ENCODE peak calls at places on chromosome 11, in eight cellular contexts. One of them, this sample, is unnamed.

GRCh38 chr11:119307974-119308373 is 9.0 kb downstream of the MCAM start:
- DNase-seq in cardiac fibroblast: no peak
- DNase-seq in coronary artery: no peak
- DNase-seq in dorsolateral prefrontal cortex: no peak
- DNase-seq in AG04450: no peak
- DNase-seq in endothelial cell: no peak
- DNase-seq in HFF-Myc: no peak
- DNase-seq in cardiac muscle cell: no peak
- DNase-seq in this sample: no peak

GRCh38 chr11:27211370-27212127 is 151.5 kb downstream of the CCDC34 start:
- DNase-seq in AG04450: no peak
- DNase-seq in cardiac fibroblast: peak
- DNase-seq in endothelial cell: no peak
- DNase-seq in HFF-Myc: no peak
- DNase-seq in coronary artery: no peak
- DNase-seq in dorsolateral prefrontal cortex: no peak
- DNase-seq in cardiac muscle cell: no peak
- DNase-seq in this sample: no peak

GRCh38 chr11:72363112-72363511 is 71.2 kb downstream of the CLPB start:
- DNase-seq in cardiac fibroblast: peak
- DNase-seq in endothelial cell: no peak
- DNase-seq in cardiac muscle cell: no peak
- DNase-seq in HFF-Myc: no peak
- DNase-seq in AG04450: no peak
- DNase-seq in dorsolateral prefrontal cortex: no peak
- DNase-seq in coronary artery: no peak
- DNase-seq in this sample: no peak

GRCh38 chr11:17563248-17563647 is 16.2 kb downstream of the OTOG start:
- DNase-seq in cardiac muscle cell: no peak
- DNase-seq in coronary artery: peak
- DNase-seq in dorsolateral prefrontal cortex: no peak
- DNase-seq in cardiac fibroblast: peak
- DNase-seq in endothelial cell: no peak
- DNase-seq in AG04450: no peak
- DNase-seq in HFF-Myc: no peak
- DNase-seq in this sample: no peak

GRCh38 chr11:34656062-34656720 is 35.3 kb downstream of the EHF start:
- DNase-seq in coronary artery: no peak
- DNase-seq in HFF-Myc: no peak
- DNase-seq in dorsolateral prefrontal cortex: no peak
- DNase-seq in cardiac fibroblast: peak
- DNase-seq in AG04450: no peak
- DNase-seq in endothelial cell: no peak
- DNase-seq in cardiac muscle cell: peak
- DNase-seq in this sample: no peak

GRCh38 chr11:504053-504993 is 2.7 kb downstream of the RNH1 start:
- DNase-seq in coronary artery: peak
- DNase-seq in HFF-Myc: no peak
- DNase-seq in cardiac muscle cell: peak
- DNase-seq in endothelial cell: no peak
- DNase-seq in dorsolateral prefrontal cortex: no peak
- DNase-seq in cardiac fibroblast: peak
- DNase-seq in AG04450: no peak
- DNase-seq in this sample: no peak

GRCh38 chr11:114257621-114258558 is 38.3 kb upstream of the NNMT start:
- DNase-seq in coronary artery: peak
- DNase-seq in dorsolateral prefrontal cortex: no peak
- DNase-seq in AG04450: no peak
- DNase-seq in endothelial cell: no peak
- DNase-seq in cardiac fibroblast: peak
- DNase-seq in cardiac muscle cell: peak
- DNase-seq in HFF-Myc: no peak
- DNase-seq in this sample: no peak

GRCh38 chr11:35030716-35031213 is 108.2 kb upstream of the CD44 start:
- DNase-seq in dorsolateral prefrontal cortex: no peak
- DNase-seq in cardiac muscle cell: peak
- DNase-seq in HFF-Myc: peak
- DNase-seq in cardiac fibroblast: peak
- DNase-seq in endothelial cell: no peak
- DNase-seq in AG04450: peak
- DNase-seq in coronary artery: peak
- DNase-seq in this sample: no peak

GRCh38 chr11:132472411-132473205 is 1059.7 kb downstream of the OPCML start:
- DNase-seq in coronary artery: no peak
- DNase-seq in cardiac muscle cell: peak
- DNase-seq in HFF-Myc: no peak
- DNase-seq in cardiac fibroblast: peak
- DNase-seq in dorsolateral prefrontal cortex: peak
- DNase-seq in AG04450: no peak
- DNase-seq in endothelial cell: no peak
- DNase-seq in this sample: no peak

GRCh38 chr11:75376175-75376574 is 23.1 kb upstream of the RPS3 start:
- DNase-seq in cardiac muscle cell: no peak
- DNase-seq in HFF-Myc: no peak
- DNase-seq in AG04450: no peak
- DNase-seq in coronary artery: no peak
- DNase-seq in endothelial cell: no peak
- DNase-seq in cardiac fibroblast: no peak
- DNase-seq in dorsolateral prefrontal cortex: no peak
- DNase-seq in this sample: no peak

GRCh38 chr11:37811349-37811748 is 1213.3 kb upstream of the RAG2 start:
- DNase-seq in cardiac fibroblast: no peak
- DNase-seq in AG04450: no peak
- DNase-seq in dorsolateral prefrontal cortex: peak
- DNase-seq in HFF-Myc: no peak
- DNase-seq in endothelial cell: no peak
- DNase-seq in coronary artery: no peak
- DNase-seq in cardiac muscle cell: no peak
- DNase-seq in this sample: no peak

GRCh38 chr11:75668508-75669297 is at the start of gene MAP6:
- DNase-seq in endothelial cell: peak
- DNase-seq in coronary artery: no peak
- DNase-seq in cardiac muscle cell: no peak
- DNase-seq in cardiac fibroblast: peak
- DNase-seq in AG04450: no peak
- DNase-seq in HFF-Myc: no peak
- DNase-seq in dorsolateral prefrontal cortex: peak
- DNase-seq in this sample: peak

GRCh38 chr11:8971917-8972316 is 7.7 kb upstream of the TMEM9B start:
- DNase-seq in cardiac fibroblast: no peak
- DNase-seq in coronary artery: no peak
- DNase-seq in HFF-Myc: no peak
- DNase-seq in cardiac muscle cell: no peak
- DNase-seq in endothelial cell: no peak
- DNase-seq in AG04450: no peak
- DNase-seq in dorsolateral prefrontal cortex: no peak
- DNase-seq in this sample: no peak

GRCh38 chr11:65316311-65316978 is 1.8 kb downstream of the CDC42EP2 start:
- DNase-seq in dorsolateral prefrontal cortex: no peak
- DNase-seq in coronary artery: no peak
- DNase-seq in cardiac fibroblast: peak
- DNase-seq in AG04450: peak
- DNase-seq in HFF-Myc: peak
- DNase-seq in endothelial cell: peak
- DNase-seq in cardiac muscle cell: peak
- DNase-seq in this sample: no peak

GRCh38 chr11:17015639-17016125 is 1.5 kb upstream of the PLEKHA7 start:
- DNase-seq in cardiac fibroblast: peak
- DNase-seq in HFF-Myc: peak
- DNase-seq in cardiac muscle cell: peak
- DNase-seq in endothelial cell: no peak
- DNase-seq in coronary artery: no peak
- DNase-seq in dorsolateral prefrontal cortex: no peak
- DNase-seq in AG04450: peak
- DNase-seq in this sample: no peak

GRCh38 chr11:69144719-69145365 is 10.9 kb upstream of the SMIM38 start:
- DNase-seq in cardiac fibroblast: no peak
- DNase-seq in coronary artery: no peak
- DNase-seq in HFF-Myc: no peak
- DNase-seq in AG04450: peak
- DNase-seq in endothelial cell: no peak
- DNase-seq in dorsolateral prefrontal cortex: no peak
- DNase-seq in cardiac muscle cell: peak
- DNase-seq in this sample: no peak

GRCh38 chr11:27497284-27497866 is 9.2 kb downstream of the LIN7C start:
- DNase-seq in AG04450: no peak
- DNase-seq in HFF-Myc: no peak
- DNase-seq in cardiac fibroblast: peak
- DNase-seq in dorsolateral prefrontal cortex: no peak
- DNase-seq in coronary artery: no peak
- DNase-seq in endothelial cell: no peak
- DNase-seq in cardiac muscle cell: peak
- DNase-seq in this sample: no peak

GRCh38 chr11:68314886-68315580 is 2.6 kb downstream of the LRP5 start:
- DNase-seq in endothelial cell: no peak
- DNase-seq in dorsolateral prefrontal cortex: no peak
- DNase-seq in cardiac fibroblast: peak
- DNase-seq in HFF-Myc: no peak
- DNase-seq in coronary artery: no peak
- DNase-seq in cardiac muscle cell: peak
- DNase-seq in AG04450: no peak
- DNase-seq in this sample: no peak

GRCh38 chr11:134862796-134863195 is 450.8 kb upstream of the B3GAT1 start:
- DNase-seq in coronary artery: peak
- DNase-seq in cardiac muscle cell: no peak
- DNase-seq in AG04450: no peak
- DNase-seq in endothelial cell: no peak
- DNase-seq in HFF-Myc: no peak
- DNase-seq in cardiac fibroblast: no peak
- DNase-seq in dorsolateral prefrontal cortex: no peak
- DNase-seq in this sample: no peak

GRCh38 chr11:93870616-93871015 is 20.2 kb upstream of the VSTM5 start:
- DNase-seq in AG04450: no peak
- DNase-seq in endothelial cell: no peak
- DNase-seq in HFF-Myc: no peak
- DNase-seq in coronary artery: no peak
- DNase-seq in cardiac muscle cell: no peak
- DNase-seq in dorsolateral prefrontal cortex: no peak
- DNase-seq in cardiac fibroblast: no peak
- DNase-seq in this sample: no peak
- TF ChIP-seq CTCF in AG04450: no peak
- TF ChIP-seq CTCF in endothelial cell: no peak
- TF ChIP-seq CTCF in HFF-Myc: no peak
- TF ChIP-seq CTCF in coronary artery: no peak
- TF ChIP-seq CTCF in cardiac muscle cell: no peak
- TF ChIP-seq CTCF in dorsolateral prefrontal cortex: no peak
- TF ChIP-seq CTCF in cardiac fibroblast: no peak
- TF ChIP-seq CTCF in this sample: no peak

GRCh38 chr11:28529046-28529445 is 420.9 kb downstream of the METTL15 start:
- DNase-seq in dorsolateral prefrontal cortex: no peak
- DNase-seq in endothelial cell: no peak
- DNase-seq in coronary artery: no peak
- DNase-seq in HFF-Myc: no peak
- DNase-seq in cardiac muscle cell: peak
- DNase-seq in AG04450: peak
- DNase-seq in cardiac fibroblast: peak
- DNase-seq in this sample: no peak

GRCh38 chr11:28528217-28528616 is 420.0 kb downstream of the METTL15 start:
- DNase-seq in cardiac muscle cell: no peak
- DNase-seq in HFF-Myc: no peak
- DNase-seq in coronary artery: no peak
- DNase-seq in dorsolateral prefrontal cortex: no peak
- DNase-seq in endothelial cell: no peak
- DNase-seq in cardiac fibroblast: peak
- DNase-seq in AG04450: no peak
- DNase-seq in this sample: no peak

GRCh38 chr11:28526406-28526751 is 418.2 kb downstream of the METTL15 start:
- DNase-seq in dorsolateral prefrontal cortex: no peak
- DNase-seq in HFF-Myc: no peak
- DNase-seq in AG04450: no peak
- DNase-seq in cardiac fibroblast: peak
- DNase-seq in coronary artery: no peak
- DNase-seq in endothelial cell: no peak
- DNase-seq in cardiac muscle cell: peak
- DNase-seq in this sample: no peak

GRCh38 chr11:28525636-28526405 is 417.6 kb downstream of the METTL15 start:
- DNase-seq in cardiac muscle cell: no peak
- DNase-seq in coronary artery: no peak
- DNase-seq in cardiac fibroblast: no peak
- DNase-seq in endothelial cell: no peak
- DNase-seq in HFF-Myc: no peak
- DNase-seq in AG04450: no peak
- DNase-seq in dorsolateral prefrontal cortex: no peak
- DNase-seq in this sample: no peak

GRCh38 chr11:28529540-28530410 is 421.6 kb downstream of the METTL15 start:
- DNase-seq in cardiac fibroblast: peak
- DNase-seq in cardiac muscle cell: peak
- DNase-seq in endothelial cell: peak
- DNase-seq in HFF-Myc: peak
- DNase-seq in coronary artery: no peak
- DNase-seq in dorsolateral prefrontal cortex: no peak
- DNase-seq in AG04450: peak
- DNase-seq in this sample: no peak
- TF ChIP-seq CTCF in cardiac fibroblast: peak
- TF ChIP-seq CTCF in cardiac muscle cell: peak
- TF ChIP-seq CTCF in endothelial cell: peak
- TF ChIP-seq CTCF in HFF-Myc: no peak
- TF ChIP-seq CTCF in coronary artery: no peak
- TF ChIP-seq CTCF in dorsolateral prefrontal cortex: peak
- TF ChIP-seq CTCF in AG04450: peak
- TF ChIP-seq CTCF in this sample: peak

GRCh38 chr11:78961186-78961782 is 386.6 kb upstream of the NARS2 start:
- DNase-seq in coronary artery: no peak
- DNase-seq in dorsolateral prefrontal cortex: no peak
- DNase-seq in cardiac fibroblast: peak
- DNase-seq in HFF-Myc: no peak
- DNase-seq in AG04450: no peak
- DNase-seq in cardiac muscle cell: peak
- DNase-seq in endothelial cell: peak
- DNase-seq in this sample: no peak
- TF ChIP-seq CTCF in coronary artery: no peak
- TF ChIP-seq CTCF in dorsolateral prefrontal cortex: no peak
- TF ChIP-seq CTCF in cardiac fibroblast: peak
- TF ChIP-seq CTCF in HFF-Myc: peak
- TF ChIP-seq CTCF in AG04450: peak
- TF ChIP-seq CTCF in cardiac muscle cell: peak
- TF ChIP-seq CTCF in endothelial cell: no peak
- TF ChIP-seq CTCF in this sample: peak

DNA sequence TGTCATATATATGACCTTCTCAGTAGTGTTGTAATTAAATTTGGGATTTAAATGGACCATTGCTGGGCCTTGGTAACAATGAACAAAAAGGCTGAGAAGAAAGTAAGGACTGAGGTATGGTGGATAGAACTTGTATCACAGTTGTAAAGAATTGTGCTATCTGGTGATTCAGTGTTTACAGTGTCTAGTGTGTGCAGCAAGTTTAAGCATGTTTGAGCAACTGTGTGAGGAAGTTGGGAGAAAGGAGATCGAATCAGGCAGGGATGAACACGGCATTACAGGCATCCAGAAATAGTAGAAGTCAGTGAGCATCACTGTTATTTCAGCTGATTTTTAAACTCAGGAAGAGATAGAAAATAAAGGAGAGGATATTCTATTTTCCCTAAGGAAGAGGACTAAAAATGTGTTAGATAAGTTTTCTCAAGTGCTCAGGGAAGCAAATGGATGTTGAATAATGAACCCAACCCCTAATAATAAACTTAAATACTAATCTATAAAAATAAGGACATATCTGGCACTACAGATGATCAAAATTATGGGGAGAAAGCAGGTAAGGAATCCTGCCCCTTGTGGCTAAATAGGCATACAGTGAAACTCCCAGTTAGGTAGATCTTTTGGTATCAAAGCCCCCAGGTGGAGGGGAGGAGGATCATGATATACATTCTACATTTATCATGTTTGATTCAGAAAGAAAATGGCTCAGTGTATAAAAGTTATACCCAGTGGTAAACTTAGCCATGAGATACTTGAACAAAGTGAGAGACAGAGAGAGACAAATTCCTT is 361.0 kb upstream of the ANO3 start:
- DNase-seq in endothelial cell: no peak
- DNase-seq in cardiac fibroblast: no peak
- DNase-seq in cardiac muscle cell: no peak
- DNase-seq in dorsolateral prefrontal cortex: no peak
- DNase-seq in HFF-Myc: no peak
- DNase-seq in AG04450: no peak
- DNase-seq in coronary artery: no peak
- DNase-seq in this sample: no peak
- TF ChIP-seq CTCF in endothelial cell: peak
- TF ChIP-seq CTCF in cardiac fibroblast: peak
- TF ChIP-seq CTCF in cardiac muscle cell: no peak
- TF ChIP-seq CTCF in dorsolateral prefrontal cortex: no peak
- TF ChIP-seq CTCF in HFF-Myc: peak
- TF ChIP-seq CTCF in AG04450: peak
- TF ChIP-seq CTCF in coronary artery: no peak
- TF ChIP-seq CTCF in this sample: peak